ENCODE peak calls at places on chromosomes 3 and 15, in eight cellular contexts. T is hepatocyte; K is stimulated activated CD8-positive, alpha-beta memory T cell treated with anti-CD3 and anti-CD28 coated beads, Interleukin-2, amount 100 ng/mL, for 1 hour; Z is NCI-H1417 treated with DMSO at 0.1 percent for 48 hours; V is activated naive CD8-positive, alpha-beta T cell treated with anti-CD3 and anti-CD28 coated beads, Interleukin-2, amount 50 U/mL, for 24 hours; O is stimulated activated CD4-positive, alpha-beta T cell treated with anti-CD3 and anti-CD28 coated beads, Interleukin-1b, Interleukin-23, amount 100 ng/mL, for 1 hour; L is AG20443; W is GM23248. Y is an unnamed sample.

GRCh38 chr3:150956376-150956775 is 16.2 kb downstream of the CLRN1 start:
- DNase-seq in T (peak), K (no peak), Z (no peak), V (no peak), O (no peak), L (peak), W (peak), Y (no peak)

GRCh38 chr3:25594007-25594502 is 70.7 kb downstream of the TOP2B start:
- DNase-seq in T (peak), K (no peak), Z (no peak), V (no peak), O (no peak), L (peak), W (peak), Y (no peak)

GRCh38 chr3:18390024-18390660 is 35.0 kb downstream of the SATB1 start:
- DNase-seq in T (no peak), K (no peak), Z (no peak), V (no peak), O (no peak), L (no peak), W (no peak), Y (no peak)

GRCh38 chr3:134328147-134328591 is 46.1 kb downstream of the AMOTL2 start:
- DNase-seq in T (no peak), K (no peak), Z (no peak), V (no peak), O (no peak), L (peak), W (peak), Y (no peak)

GRCh38 chr15:65286704-65287514 is at the start of gene PARP16:
- DNase-seq in T (peak), K (peak), Z (peak), V (peak), O (peak), L (peak), W (peak), Y (peak)

GRCh38 chr3:105866656-105867653 is 1.9 kb downstream of the CBLB start:
- DNase-seq in T (no peak), K (no peak), Z (no peak), V (peak), O (no peak), L (peak), W (peak), Y (no peak)

GRCh38 chr3:156297582-156297981 is 177.2 kb downstream of the KCNAB1 start:
- DNase-seq in T (no peak), K (no peak), Z (no peak), V (no peak), O (no peak), L (no peak), W (no peak), Y (no peak)

GRCh38 chr15:51186121-51186795 is 91.6 kb upstream of the TNFAIP8L3 start:
- DNase-seq in T (no peak), K (no peak), Z (no peak), V (no peak), O (no peak), L (no peak), W (no peak), Y (no peak)

GRCh38 chr3:71859128-71859519 is 74.2 kb upstream of the PROK2 start:
- DNase-seq in T (peak), K (no peak), Z (no peak), V (no peak), O (no peak), L (no peak), W (peak), Y (no peak)

GRCh38 chr3:156175570-156175969 is 55.2 kb downstream of the KCNAB1 start:
- DNase-seq in T (no peak), K (no peak), Z (no peak), V (no peak), O (no peak), L (no peak), W (peak), Y (no peak)

GRCh38 chr3:169240786-169241486 is 422.6 kb downstream of the MECOM start:
- DNase-seq in T (no peak), K (no peak), Z (no peak), V (no peak), O (no peak), L (no peak), W (no peak), Y (no peak)

Y was measured in frontal cortex.